ENCODE peak calls at places on chromosomes 3 and 15, in nine cellular contexts. H is AG04450; E is mucosa of descending colon; N is astrocyte of the spinal cord; T is sigmoid colon; S is CD8-positive, alpha-beta T cell; W is neural progenitor cell; O is IMR-90; P is Panc1. K is an unnamed sample.

GRCh38 chr3:55897573-55898224 is 410.6 kb upstream of the WNT5A start:
- DNase-seq in E (peak; percentile 5), S (no peak), P (no peak), O (peak; percentile 21), W (peak; percentile 57), H (no peak), N (peak; percentile 27), T (no peak), K (no peak)

GRCh38 chr3:46845860-46846623 is 17.2 kb downstream of the MYL3 start:
- DNase-seq in N (peak; percentile 81), S (peak; percentile 58), H (peak; percentile 27), O (peak; percentile 57), W (peak; percentile 81), T (peak; percentile 90), E (peak; percentile 73), P (no peak), K (peak; percentile 42)

GRCh38 chr3:168847293-168847883 is 751.7 kb upstream of the GOLIM4 start:
- DNase-seq in P (no peak), H (peak; percentile 2), W (peak; percentile 57), O (peak; percentile 57), N (peak; percentile 66), T (no peak), S (no peak), E (peak; percentile 46), K (peak; percentile 65)

GRCh38 chr3:108477511-108478147 is 32.8 kb downstream of the MYH15 start:
- DNase-seq in P (no peak), W (peak; percentile 70), H (peak; percentile 49), O (peak; percentile 72), S (peak; percentile 10), T (no peak), E (peak; percentile 78), N (peak; percentile 76), K (peak; percentile 81)

GRCh38 chr15:38853608-38854007 is 289.0 kb upstream of the RASGRP1 start:
- DNase-seq in S (no peak), H (no peak), P (no peak), T (no peak), W (peak; percentile 63), N (no peak), E (peak; percentile 21), O (peak; percentile 52), K (peak; percentile 55)

GRCh38 chr3:33063651-33064051 is 33.3 kb downstream of the GLB1 start:
- DNase-seq in P (no peak), H (no peak), O (peak; percentile 23), S (no peak), N (no peak), T (no peak), E (no peak), W (no peak), K (peak; percentile 21)

GRCh38 chr3:72185549-72186484 is 400.9 kb upstream of the PROK2 start:
- DNase-seq in S (no peak), P (no peak), N (peak; percentile 80), T (no peak), E (no peak), O (peak; percentile 80), H (peak; percentile 11), W (no peak), K (peak; percentile 76)

GRCh38 chr3:140421884-140422283 is 256.0 kb upstream of the TRIM42 start:
- DNase-seq in W (no peak), S (no peak), N (no peak), T (no peak), H (no peak), O (no peak), P (no peak), E (no peak), K (no peak)

GRCh38 chr3:197202694-197203093 is 95.7 kb downstream of the DLG1 start:
- DNase-seq in H (no peak), P (no peak), E (no peak), N (no peak), O (no peak), W (no peak), S (no peak), T (no peak), K (no peak)

GRCh38 chr3:66656608-66657007 is 155.8 kb upstream of the LRIG1 start:
- DNase-seq in N (no peak), W (no peak), T (no peak), P (no peak), H (no peak), O (no peak), E (no peak), S (no peak), K (no peak)

GRCh38 chr3:53820756-53821580 is 25.3 kb downstream of the CHDH start:
- DNase-seq in H (no peak), T (peak; percentile 50), N (no peak), W (no peak), O (no peak), P (no peak), E (no peak), S (no peak), K (no peak)

GRCh38 chr3:132047209-132047608 is 12.4 kb upstream of the CPNE4 start:
- DNase-seq in T (no peak), O (no peak), W (no peak), E (no peak), S (no peak), N (no peak), P (no peak), H (no peak), K (no peak)

GRCh38 chr3:111807826-111808225 is 51.2 kb upstream of the PHLDB2 start:
- DNase-seq in S (no peak), H (no peak), P (no peak), O (no peak), W (no peak), T (no peak), N (no peak), E (no peak), K (no peak)

DNA sequence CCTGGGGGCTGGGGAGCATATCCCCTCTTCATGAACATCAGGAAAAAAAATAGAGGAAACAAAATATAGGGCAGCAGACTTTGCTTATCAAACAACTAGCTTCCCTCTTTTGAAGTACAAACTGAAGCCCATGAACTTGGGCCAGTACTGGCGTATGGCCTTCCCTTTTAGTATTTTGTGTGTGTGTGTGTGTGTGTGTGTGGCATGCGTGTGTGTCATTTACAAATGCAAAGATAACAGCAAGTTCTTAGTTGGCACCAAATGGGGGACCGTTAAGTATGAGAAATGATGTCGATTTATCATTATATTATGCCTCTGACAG is 297.3 kb downstream of the SATB1 start:
- DNase-seq in W (no peak), N (no peak), H (no peak), P (no peak), O (no peak), E (no peak), T (no peak), S (no peak), K (no peak)
- H3K4me3 ChIP-seq in W (no peak overlapping the region), N (no peak overlapping the region), H (no peak overlapping the region), P (no peak overlapping the region), O (no peak overlapping the region), E (no peak overlapping the region), T (no peak overlapping the region), S (no peak overlapping the region), K (no peak overlapping the region)

GRCh38 chr3:174618368-174618767 is 240.8 kb upstream of the NAALADL2 start:
- DNase-seq in E (no peak), T (no peak), N (no peak), S (no peak), H (no peak), O (no peak), P (no peak), W (no peak), K (no peak)

GRCh38 chr3:174620855-174621457 is 238.2 kb upstream of the NAALADL2 start:
- DNase-seq in T (no peak), H (no peak), P (no peak), S (no peak), N (no peak), E (no peak), O (no peak), W (no peak), K (no peak)

GRCh38 chr3:174619244-174619643 is 239.9 kb upstream of the NAALADL2 start:
- DNase-seq in S (no peak), O (no peak), T (no peak), E (no peak), W (no peak), P (no peak), H (no peak), N (no peak), K (no peak)

DNA sequence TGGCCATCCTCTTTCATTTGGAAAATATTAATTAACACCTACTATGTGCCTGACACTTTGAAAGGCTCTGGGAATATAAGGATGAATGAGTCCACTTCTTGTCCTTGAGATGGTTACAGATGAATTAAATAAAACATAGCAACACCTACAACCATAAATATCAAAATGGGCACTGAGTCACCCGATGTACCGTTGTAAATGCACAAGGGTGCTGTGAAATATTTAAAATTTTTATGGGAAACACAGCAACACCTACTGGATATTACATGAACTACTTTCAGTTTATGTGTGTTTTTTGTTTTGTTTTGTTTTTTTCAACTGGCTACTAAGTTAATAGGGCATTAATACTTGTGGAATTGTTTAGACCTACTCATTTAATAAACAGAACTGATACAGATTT is 239.0 kb upstream of the NAALADL2 start:
- DNase-seq in H (no peak), W (no peak), T (no peak), O (no peak), N (peak; percentile 15), E (no peak), P (no peak), S (no peak), K (peak; percentile 41)
- TF ChIP-seq CTCF in H (peak; percentile 20), W (peak; percentile 45), T (no peak), O (peak; percentile 29), N (peak; percentile 31), E (no peak), P (peak; percentile 44), S (no peak), K (peak; percentile 38)

DNA sequence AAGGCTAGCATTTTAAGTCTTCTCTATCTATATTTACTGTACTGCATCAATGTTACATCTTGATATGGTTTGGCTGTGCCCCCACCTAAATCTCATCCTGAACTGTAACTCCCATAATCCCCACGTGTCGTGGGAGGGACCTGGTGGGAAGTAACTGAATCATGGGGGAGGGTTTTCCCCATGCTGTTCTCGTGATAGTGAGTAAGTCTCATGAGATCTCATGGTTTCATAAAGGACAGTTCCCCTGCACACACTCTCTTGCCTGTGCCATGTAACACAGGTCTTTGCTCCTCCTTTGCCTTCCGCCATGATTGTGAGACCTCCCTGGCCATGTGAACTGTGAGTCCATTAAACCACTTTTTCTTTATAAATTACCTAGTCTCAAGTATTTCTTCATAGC is 161.5 kb downstream of the TBC1D5 start:
- DNase-seq in T (no peak), H (no peak), S (no peak), W (no peak), O (no peak), E (no peak), P (no peak), N (no peak), K (no peak)
- H3K4me3 ChIP-seq in T (no peak overlapping the region), H (no peak overlapping the region), S (no peak overlapping the region), W (no peak overlapping the region), O (no peak overlapping the region), E (no peak overlapping the region), P (no peak overlapping the region), N (no peak overlapping the region), K (no peak overlapping the region)

DNA sequence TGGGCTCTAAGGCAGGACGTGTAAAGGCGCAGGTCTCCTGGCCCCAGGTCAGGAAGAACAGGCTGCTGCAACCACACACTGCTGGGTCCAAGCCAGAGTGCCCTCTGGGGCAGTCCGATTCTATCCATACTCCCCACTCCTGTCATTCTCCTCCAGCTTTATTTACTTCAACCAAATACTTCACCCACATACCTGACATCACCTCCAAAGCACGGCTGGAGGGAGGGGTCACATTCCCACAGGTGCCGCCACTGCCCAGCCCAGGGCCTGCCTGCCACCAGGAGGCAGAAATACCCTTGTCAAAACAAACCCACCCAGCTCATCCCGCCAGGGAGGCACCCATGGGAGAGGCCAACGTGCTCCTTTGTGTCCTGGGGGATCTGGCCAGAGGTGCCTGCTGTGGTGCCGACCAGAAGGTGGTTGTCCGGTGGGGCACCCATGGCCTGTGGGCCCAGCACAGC is 100.4 kb downstream of the DAPK2 start:
- DNase-seq in T (no peak), N (no peak), P (no peak), W (no peak), O (no peak), E (no peak), H (no peak), S (no peak), K (no peak)
- TF ChIP-seq CTCF in T (no peak), N (no peak), P (no peak), W (no peak), O (no peak), E (no peak), H (no peak), S (no peak), K (no peak)

K was measured in fibroblast of pulmonary artery.